ENCODE peak calls at places on chromosomes 1 and 21, in five cellular contexts. M is esophagus muscularis mucosa, X is heart left ventricle, V is NB4, L is right lobe of liver. P is an unnamed sample.

GRCh38 chr1:9038338-9038650 is 12.1 kb upstream of the SLC2A7 start:
- DNase-seq in M (no peak), X (no peak), V (no peak), L (no peak), P (no peak)

GRCh38 chr1:1199141-1199960 is 7.0 kb downstream of the TNFRSF18 start:
- DNase-seq in M (no peak), X (peak; percentile 17), V (no peak), L (peak; percentile 16), P (no peak)

GRCh38 chr1:223682502-223682901 is 17.0 kb upstream of the CAPN8 start:
- DNase-seq in M (no peak), X (no peak), V (no peak), L (no peak), P (no peak)

GRCh38 chr1:175423605-175424004 is 231.0 kb upstream of the KIAA0040 start:
- DNase-seq in M (no peak), X (no peak), V (no peak), L (no peak), P (no peak)

GRCh38 chr1:10510520-10511493 is 36.1 kb downstream of the PEX14 start:
- DNase-seq in M (no peak), X (no peak), V (peak; percentile 97), L (no peak), P (no peak)

GRCh38 chr1:232893481-232894313 is 56.7 kb upstream of the NTPCR start:
- DNase-seq in M (no peak), X (no peak), V (no peak), L (no peak), P (no peak)

GRCh38 chr1:119506941-119507340 is at the start of gene HSD3B1:
- DNase-seq in M (no peak), X (no peak), V (no peak), L (no peak), P (no peak)

GRCh38 chr1:104989012-104989411 is 1239.3 kb downstream of the AMY1C start:
- DNase-seq in M (no peak), X (no peak), V (no peak), L (no peak), P (no peak)

DNA sequence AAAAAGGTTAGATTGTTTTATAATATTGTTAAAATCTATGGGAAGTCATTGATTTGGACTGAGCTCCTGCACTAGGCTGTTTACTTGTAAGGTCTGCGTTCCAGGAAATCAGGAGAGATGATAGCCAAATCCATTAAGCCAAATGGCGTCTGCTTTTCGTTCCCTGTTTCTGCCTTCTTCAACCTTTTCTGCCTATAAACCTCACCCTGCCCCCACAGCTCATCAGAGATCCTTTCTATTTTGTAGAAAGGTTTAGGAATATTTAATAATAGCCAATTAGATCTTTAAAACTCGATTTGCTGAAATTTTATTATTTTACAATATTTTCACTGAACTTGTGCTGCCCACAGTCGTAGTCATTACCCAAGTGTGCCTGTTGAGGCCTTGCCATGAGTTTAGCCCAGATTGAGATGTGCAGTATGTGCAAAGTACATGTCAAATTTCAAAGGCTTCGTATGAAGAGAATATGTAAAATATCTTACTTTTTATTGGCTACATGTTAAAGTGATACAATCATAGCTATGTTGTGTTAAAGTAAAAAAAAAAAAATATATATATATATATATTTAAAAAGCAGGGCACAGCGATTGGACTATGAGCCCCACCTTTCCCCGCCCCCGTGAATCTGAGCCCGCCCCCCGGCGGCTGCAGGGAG is 444 bp upstream of the IARS2 start:
- DNase-seq in M (no peak), X (no peak), V (no peak), L (no peak), P (no peak)
- H3K4me3 ChIP-seq in M (peak overlapping the region; percentile 94), X (peak overlapping the region; percentile 90), V (peak overlapping the region; percentile 21), L (peak overlapping the region; percentile 87), P (peak overlapping the region; percentile 83)

GRCh38 chr21:40487406-40487805 is 359.6 kb downstream of the DSCAM start:
- DNase-seq in M (peak; percentile 50), X (no peak), V (no peak), L (no peak), P (no peak)
- TF ChIP-seq CTCF in M (no peak), X (no peak), V (no peak), L (no peak), P (no peak)

DNA sequence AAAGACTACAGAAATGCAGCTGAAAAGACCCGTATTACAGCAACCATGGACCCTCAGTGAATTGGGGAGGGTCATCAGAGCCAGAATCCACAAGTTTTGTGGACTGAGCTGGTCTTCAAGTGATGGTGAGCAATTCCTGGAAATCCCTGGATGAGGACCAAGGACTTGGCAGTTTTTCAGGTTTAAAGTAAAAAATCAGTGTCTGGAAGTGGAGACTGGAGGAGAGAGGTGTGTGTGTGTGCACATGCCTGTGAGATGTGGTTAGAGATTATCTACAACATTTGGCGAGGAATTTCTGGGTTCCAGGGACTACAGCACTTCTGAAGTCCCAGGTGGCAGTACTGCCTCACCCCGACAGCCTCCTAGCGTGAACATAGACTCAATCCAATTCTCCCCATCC is 56.4 kb downstream of the KIRREL1 start:
- DNase-seq in M (no peak), X (no peak), V (no peak), L (no peak), P (no peak)
- TF ChIP-seq POLR2A in M (no peak), X (no peak), V (no peak), L (no peak), P (no peak)

DNA sequence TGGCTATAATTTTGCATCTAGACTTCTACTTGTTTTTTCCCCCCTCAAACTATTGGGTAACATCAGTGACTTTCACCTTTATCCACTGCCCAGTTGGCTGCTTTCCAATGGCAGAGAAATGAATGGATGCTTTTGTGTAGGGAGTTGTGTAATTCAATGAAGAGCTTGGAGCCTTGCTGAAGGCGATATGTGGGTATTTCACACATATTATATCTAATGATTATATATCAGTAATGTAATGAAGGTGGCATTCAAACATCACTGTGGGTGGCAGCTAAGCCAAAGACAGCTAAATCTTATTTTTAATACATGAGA is 81.2 kb downstream of the TGFB2 start:
- DNase-seq in M (no peak), X (no peak), V (no peak), L (no peak), P (no peak)
- H3K4me3 ChIP-seq in M (no peak overlapping the region), X (no peak overlapping the region), V (no peak overlapping the region), L (no peak overlapping the region), P (no peak overlapping the region)

GRCh38 chr1:244576259-244576892 is 76.5 kb upstream of the DESI2 start:
- DNase-seq in M (no peak), X (no peak), V (no peak), L (no peak), P (no peak)
- TF ChIP-seq CTCF in M (no peak), X (no peak), V (no peak), L (no peak), P (no peak)

GRCh38 chr1:150364231-150365003 is 470 bp downstream of the RPRD2 start:
- DNase-seq in M (peak; percentile 93), X (peak; percentile 86), V (peak; percentile 85), L (peak; percentile 83), P (peak; percentile 86)
- TF ChIP-seq POLR2A in M (peak; percentile 11), X (no peak), V (peak; percentile 17), L (peak; percentile 57), P (no peak)

GRCh38 chr1:25631750-25632495 is 15.3 kb downstream of the MAN1C1 start:
- DNase-seq in M (peak; percentile 60), X (peak; percentile 46), V (no peak), L (no peak), P (no peak)
- H3K4me3 ChIP-seq in M (peak overlapping the region; percentile 23), X (peak overlapping the region; percentile 34), V (no peak overlapping the region), L (peak overlapping the region; percentile 17), P (peak overlapping the region; percentile 30)

GRCh38 chr1:95287825-95288224 is 53.8 kb downstream of the RWDD3 start:
- DNase-seq in M (no peak), X (no peak), V (no peak), L (no peak), P (no peak)

GRCh38 chr1:95282496-95282850 is 48.5 kb downstream of the RWDD3 start:
- DNase-seq in M (no peak), X (no peak), V (no peak), L (no peak), P (no peak)

GRCh38 chr1:95284420-95284819 is 50.4 kb downstream of the RWDD3 start:
- DNase-seq in M (no peak), X (no peak), V (no peak), L (no peak), P (no peak)

GRCh38 chr1:95286479-95286878 is 52.5 kb downstream of the RWDD3 start:
- DNase-seq in M (no peak), X (no peak), V (no peak), L (peak; percentile 36), P (no peak)

DNA sequence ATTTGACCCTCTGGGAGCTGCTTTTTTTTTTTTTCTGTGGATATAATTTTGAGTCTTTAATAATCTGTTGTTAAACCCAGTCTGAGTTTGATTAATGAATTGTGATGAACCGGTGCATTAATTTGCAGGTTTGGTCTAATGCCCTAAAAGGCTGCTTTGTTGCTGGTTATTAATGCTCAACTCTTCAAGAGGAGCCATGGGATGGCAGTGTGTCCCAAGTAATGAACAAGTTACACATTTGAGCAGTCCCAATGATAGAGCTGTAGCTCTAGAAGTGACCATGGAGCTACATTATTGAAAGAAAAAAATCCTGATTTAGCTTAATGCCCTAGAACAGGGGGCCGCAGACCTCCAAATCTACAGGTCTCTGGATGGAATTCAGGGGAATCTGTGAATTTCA is 53.1 kb downstream of the RWDD3 start:
- DNase-seq in M (no peak), X (no peak), V (peak; percentile 2), L (no peak), P (no peak)
- TF ChIP-seq CTCF in M (no peak), X (no peak), V (no peak), L (peak; percentile 6), P (no peak)

DNA sequence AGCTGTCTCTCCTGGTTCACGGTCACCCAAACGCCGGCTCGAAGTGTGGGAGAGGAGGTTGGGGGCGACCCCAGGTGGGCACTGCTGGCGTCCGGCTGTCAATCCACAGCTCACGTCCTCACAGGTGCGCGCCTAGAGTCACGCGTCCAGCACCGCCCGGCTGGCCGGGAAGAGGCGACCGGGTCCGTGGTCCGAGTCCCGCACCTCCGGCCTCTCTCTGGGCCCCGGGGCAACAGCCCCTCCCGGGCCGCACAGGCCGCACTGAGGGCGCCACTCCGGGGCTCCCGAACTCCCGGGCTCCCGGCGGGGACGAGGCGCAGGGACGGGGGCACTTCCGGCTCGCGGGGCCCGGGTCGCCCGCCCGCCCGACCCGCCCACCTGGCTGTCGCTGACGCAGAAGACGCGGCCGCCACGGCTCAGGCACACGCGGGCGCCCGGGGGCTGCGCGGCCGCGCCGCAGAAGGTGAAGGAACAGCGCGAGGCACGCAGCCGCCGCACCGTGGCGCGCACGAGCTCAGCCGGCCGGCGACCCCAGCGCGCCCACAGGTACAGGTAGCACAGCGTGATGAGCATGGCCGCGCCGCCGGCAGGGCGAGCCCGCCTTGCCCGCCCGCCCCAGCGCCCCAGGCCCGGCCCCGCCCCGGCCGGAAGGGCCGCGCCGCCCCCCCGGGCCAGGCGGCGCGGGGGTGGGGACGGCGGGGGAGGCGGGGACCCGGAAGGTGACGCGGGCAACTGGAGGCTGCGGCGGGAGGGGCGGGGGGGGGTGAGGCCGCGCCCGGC is at the start of gene HLCS:
- DNase-seq in M (no peak), X (peak; percentile 70), V (peak; percentile 78), L (peak; percentile 78), P (peak; percentile 58)
- TF ChIP-seq POLR2A in M (no peak), X (no peak), V (peak; percentile 56), L (peak; percentile 60), P (no peak)